ENCODE peak calls at places on chromosome 15, in six cellular contexts. R is mesendoderm, L is IMR-90, B is neuronal stem cell, E is mesenchymal stem cell, A is H1. C is an unnamed sample.

GRCh38 chr15:85329561-85330421 is 50.6 kb upstream of the AKAP13 start:
- DNase-seq in R (no peak), L (peak; percentile 78), B (no peak), E (peak; percentile 83), A (no peak), C (no peak)

GRCh38 chr15:90624278-90624930 is 92.7 kb upstream of the BLM start:
- DNase-seq in R (no peak), L (no peak), B (no peak), E (no peak), A (no peak), C (no peak)

GRCh38 chr15:74133071-74133702 is 2.8 kb downstream of the ISLR2 start:
- DNase-seq in R (peak; percentile 41), L (no peak), B (no peak), E (no peak), A (peak; percentile 81), C (no peak)

GRCh38 chr15:40969363-40969762 is 16.1 kb downstream of the CHAC1 start:
- DNase-seq in R (no peak), L (no peak), B (no peak), E (no peak), A (no peak), C (no peak)

GRCh38 chr15:55897560-55898336 is 95.7 kb downstream of the NEDD4 start:
- DNase-seq in R (peak; percentile 77), L (peak; percentile 61), B (peak; percentile 54), E (peak; percentile 83), A (peak; percentile 62), C (peak; percentile 29)

GRCh38 chr15:86743283-86743903 is 663.7 kb downstream of the AGBL1 start:
- DNase-seq in R (peak; percentile 84), L (no peak), B (peak; percentile 65), E (peak; percentile 41), A (peak; percentile 82), C (peak; percentile 17)

GRCh38 chr15:79089890-79090486 is 592 bp downstream of the RASGRF1 start:
- DNase-seq in R (peak; percentile 67), L (no peak), B (peak; percentile 15), E (peak; percentile 10), A (peak; percentile 69), C (peak; percentile 85)

GRCh38 chr15:77013786-77014136 is 18.8 kb downstream of the PSTPIP1 start:
- DNase-seq in R (peak; percentile 66), L (no peak), B (no peak), E (no peak), A (no peak), C (no peak)

GRCh38 chr15:73821181-73821580 is 52.2 kb upstream of the TBC1D21 start:
- DNase-seq in R (peak; percentile 29), L (no peak), B (no peak), E (no peak), A (no peak), C (no peak)

GRCh38 chr15:25695875-25696760 is 167.0 kb downstream of the ATP10A start:
- DNase-seq in R (no peak), L (no peak), B (no peak), E (no peak), A (no peak), C (no peak)

GRCh38 chr15:51076898-51077564 is 17.7 kb downstream of the TNFAIP8L3 start:
- DNase-seq in R (peak; percentile 79), L (no peak), B (no peak), E (peak; percentile 12), A (peak; percentile 70), C (peak; percentile 16)

GRCh38 chr15:90208372-90208771 is 7.2 kb downstream of the SEMA4B start:
- DNase-seq in R (no peak), L (no peak), B (no peak), E (no peak), A (no peak), C (no peak)

GRCh38 chr15:80645494-80646065 is 49.5 kb upstream of the ABHD17C start:
- DNase-seq in R (no peak), L (peak; percentile 46), B (no peak), E (peak; percentile 12), A (no peak), C (no peak)

GRCh38 chr15:92970656-92971055 is 70.5 kb downstream of the CHD2 start:
- DNase-seq in R (no peak), L (peak; percentile 50), B (no peak), E (peak; percentile 20), A (no peak), C (peak; percentile 16)

GRCh38 chr15:93771429-93772020 is 459.8 kb upstream of the MCTP2 start:
- DNase-seq in R (no peak), L (no peak), B (no peak), E (no peak), A (no peak), C (peak; percentile 31)

GRCh38 chr15:66833372-66833771 is 131.3 kb downstream of the SMAD6 start:
- DNase-seq in R (peak; percentile 47), L (no peak), B (no peak), E (no peak), A (no peak), C (no peak)

GRCh38 chr15:33022629-33023028 is 171.9 kb downstream of the FMN1 start:
- DNase-seq in R (peak; percentile 91), L (peak; percentile 70), B (no peak), E (peak; percentile 43), A (peak; percentile 52), C (no peak)

GRCh38 chr15:63348392-63348791 is 33.3 kb downstream of the CA12 start:
- DNase-seq in R (no peak), L (peak; percentile 63), B (no peak), E (peak; percentile 41), A (no peak), C (no peak)
- H3K4me2 ChIP-seq in R (no peak overlapping the region), L (peak overlapping the region; percentile 36), B (no peak overlapping the region), E (no peak overlapping the region), A (no peak overlapping the region), C (no peak overlapping the region)

GRCh38 chr15:75206803-75207617 is 5.3 kb downstream of the C15orf39 start:
- DNase-seq in R (no peak), L (no peak), B (no peak), E (no peak), A (no peak), C (no peak)
- H3K36me3 ChIP-seq in R (peaks cover 15% of the 10 kb centered on the region), L (peaks cover 55% of the 10 kb centered on the region), B (peaks cover 36% of the 10 kb centered on the region), E (peaks cover 52% of the 10 kb centered on the region), A (peaks cover 35% of the 10 kb centered on the region), C (peaks cover 47% of the 10 kb centered on the region)

GRCh38 chr15:82539690-82540054 is 585 bp downstream of the RPS17 start:
- DNase-seq in R (no peak), L (no peak), B (no peak), E (no peak), A (no peak), C (peak; percentile 17)
- H3K4ac ChIP-seq in R (peak overlapping the region; percentile 82), L (peak overlapping the region; percentile 93), B (no peak overlapping the region), E (peak overlapping the region; percentile 69), A (no peak overlapping the region), C (peak overlapping the region; percentile 98)

GRCh38 chr15:98734472-98735284 is 86.3 kb downstream of the IGF1R start:
- DNase-seq in R (peak; percentile 56), L (peak; percentile 48), B (no peak), E (peak; percentile 54), A (no peak), C (no peak)
- H3K4me2 ChIP-seq in R (no peak overlapping the region), L (peak overlapping the region; percentile 72), B (no peak overlapping the region), E (peak overlapping the region; percentile 46), A (no peak overlapping the region), C (no peak overlapping the region)

GRCh38 chr15:52651868-52652267 is 27.3 kb downstream of the ATOSA start:
- DNase-seq in R (peak; percentile 82), L (peak; percentile 98), B (peak; percentile 61), E (peak; percentile 94), A (no peak), C (no peak)
- H3K36me3 ChIP-seq in R (no peaks in the 10 kb centered on the region), L (no peaks in the 10 kb centered on the region), B (no peaks in the 10 kb centered on the region), E (no peaks in the 10 kb centered on the region), A (no peaks in the 10 kb centered on the region), C (no peaks in the 10 kb centered on the region)

GRCh38 chr15:60780147-60780546 is 301.2 kb upstream of the ICE2 start:
- DNase-seq in R (no peak), L (no peak), B (no peak), E (no peak), A (no peak), C (no peak)

GRCh38 chr15:60781211-60781713 is 302.3 kb upstream of the ICE2 start:
- DNase-seq in R (no peak), L (no peak), B (no peak), E (no peak), A (no peak), C (no peak)

GRCh38 chr15:60773893-60774292 is 295.0 kb upstream of the ICE2 start:
- DNase-seq in R (no peak), L (peak; percentile 38), B (no peak), E (peak; percentile 27), A (no peak), C (no peak)

GRCh38 chr15:60774829-60775228 is 295.9 kb upstream of the ICE2 start:
- DNase-seq in R (no peak), L (no peak), B (no peak), E (no peak), A (no peak), C (no peak)

GRCh38 chr15:60777558-60777957 is 298.6 kb upstream of the ICE2 start:
- DNase-seq in R (no peak), L (no peak), B (no peak), E (no peak), A (no peak), C (no peak)
- H3K4ac ChIP-seq in R (no peak overlapping the region), L (no peak overlapping the region), B (no peak overlapping the region), E (no peak overlapping the region), A (no peak overlapping the region), C (no peak overlapping the region)